ENCODE peak calls at places on chromosomes 4 and X, in nine cellular contexts. One of them, this sample, is unnamed.
A peak's percentile ranks its signal among the peaks of the same experiment; 100 is the strongest.

GRCh38 chrX:23732704-23733103 is 10.4 kb downstream of the ACOT9 start:
- DNase-seq in heart left ventricle: no peak
- DNase-seq in cardiac muscle cell: no peak
- DNase-seq in prostate gland: no peak
- DNase-seq in right atrium auricular region: no peak
- DNase-seq in mammary epithelial cell: no peak
- DNase-seq in foreskin keratinocyte: no peak
- DNase-seq in CD4-positive, alpha-beta T cell: no peak
- DNase-seq in CD4-positive, alpha-beta memory T cell: no peak
- DNase-seq in this sample: no peak

GRCh38 chrX:15908891-15909290 is 54.3 kb upstream of the AP1S2 start:
- DNase-seq in heart left ventricle: no peak
- DNase-seq in cardiac muscle cell: peak; percentile 35
- DNase-seq in prostate gland: peak; percentile 6
- DNase-seq in right atrium auricular region: no peak
- DNase-seq in mammary epithelial cell: peak; percentile 3
- DNase-seq in foreskin keratinocyte: no peak
- DNase-seq in CD4-positive, alpha-beta T cell: no peak
- DNase-seq in CD4-positive, alpha-beta memory T cell: no peak
- DNase-seq in this sample: no peak

GRCh38 chr4:106017975-106018374 is 122.7 kb downstream of the NPNT start:
- DNase-seq in heart left ventricle: no peak
- DNase-seq in cardiac muscle cell: no peak
- DNase-seq in prostate gland: no peak
- DNase-seq in right atrium auricular region: no peak
- DNase-seq in mammary epithelial cell: no peak
- DNase-seq in foreskin keratinocyte: no peak
- DNase-seq in CD4-positive, alpha-beta T cell: no peak
- DNase-seq in CD4-positive, alpha-beta memory T cell: no peak
- DNase-seq in this sample: no peak

GRCh38 chr4:171985129-171985528 is 171.9 kb downstream of the GALNTL6 start:
- DNase-seq in heart left ventricle: no peak
- DNase-seq in cardiac muscle cell: no peak
- DNase-seq in prostate gland: no peak
- DNase-seq in right atrium auricular region: no peak
- DNase-seq in mammary epithelial cell: peak; percentile 5
- DNase-seq in foreskin keratinocyte: no peak
- DNase-seq in CD4-positive, alpha-beta T cell: no peak
- DNase-seq in CD4-positive, alpha-beta memory T cell: no peak
- DNase-seq in this sample: no peak

GRCh38 chrX:116010939-116011338 is 159.6 kb upstream of the AGTR2 start:
- DNase-seq in heart left ventricle: no peak
- DNase-seq in cardiac muscle cell: no peak
- DNase-seq in prostate gland: no peak
- DNase-seq in right atrium auricular region: no peak
- DNase-seq in mammary epithelial cell: no peak
- DNase-seq in foreskin keratinocyte: no peak
- DNase-seq in CD4-positive, alpha-beta T cell: no peak
- DNase-seq in CD4-positive, alpha-beta memory T cell: no peak
- DNase-seq in this sample: no peak

GRCh38 chr4:57490520-57490919 is 380.3 kb upstream of the IGFBP7 start:
- DNase-seq in heart left ventricle: no peak
- DNase-seq in cardiac muscle cell: no peak
- DNase-seq in prostate gland: no peak
- DNase-seq in right atrium auricular region: no peak
- DNase-seq in mammary epithelial cell: peak; percentile 46
- DNase-seq in foreskin keratinocyte: peak; percentile 7
- DNase-seq in CD4-positive, alpha-beta T cell: no peak
- DNase-seq in CD4-positive, alpha-beta memory T cell: no peak
- DNase-seq in this sample: no peak

GRCh38 chr4:119832731-119833233 is 204.2 kb upstream of the PDE5A start:
- DNase-seq in heart left ventricle: no peak
- DNase-seq in cardiac muscle cell: no peak
- DNase-seq in prostate gland: no peak
- DNase-seq in right atrium auricular region: no peak
- DNase-seq in mammary epithelial cell: no peak
- DNase-seq in foreskin keratinocyte: no peak
- DNase-seq in CD4-positive, alpha-beta T cell: no peak
- DNase-seq in CD4-positive, alpha-beta memory T cell: no peak
- DNase-seq in this sample: no peak

GRCh38 chrX:112837531-112837930 is 3.1 kb downstream of the AMOT start:
- DNase-seq in heart left ventricle: no peak
- DNase-seq in cardiac muscle cell: no peak
- DNase-seq in prostate gland: no peak
- DNase-seq in right atrium auricular region: no peak
- DNase-seq in mammary epithelial cell: no peak
- DNase-seq in foreskin keratinocyte: no peak
- DNase-seq in CD4-positive, alpha-beta T cell: no peak
- DNase-seq in CD4-positive, alpha-beta memory T cell: no peak
- DNase-seq in this sample: no peak

GRCh38 chrX:2781698-2782097 is 29.9 kb downstream of the XG start:
- DNase-seq in heart left ventricle: no peak
- DNase-seq in cardiac muscle cell: no peak
- DNase-seq in prostate gland: no peak
- DNase-seq in right atrium auricular region: no peak
- DNase-seq in mammary epithelial cell: no peak
- DNase-seq in foreskin keratinocyte: no peak
- DNase-seq in CD4-positive, alpha-beta T cell: no peak
- DNase-seq in CD4-positive, alpha-beta memory T cell: no peak
- DNase-seq in this sample: no peak

GRCh38 chrX:10608099-10608498 is 12.3 kb downstream of the MID1 start:
- DNase-seq in heart left ventricle: no peak
- DNase-seq in cardiac muscle cell: peak; percentile 71
- DNase-seq in prostate gland: no peak
- DNase-seq in right atrium auricular region: no peak
- DNase-seq in mammary epithelial cell: no peak
- DNase-seq in foreskin keratinocyte: no peak
- DNase-seq in CD4-positive, alpha-beta T cell: no peak
- DNase-seq in CD4-positive, alpha-beta memory T cell: no peak
- DNase-seq in this sample: no peak

GRCh38 chrX:140733766-140734342 is 24.3 kb downstream of the LINC00632 start:
- DNase-seq in heart left ventricle: no peak
- DNase-seq in cardiac muscle cell: peak; percentile 68
- DNase-seq in prostate gland: peak; percentile 3
- DNase-seq in right atrium auricular region: no peak
- DNase-seq in mammary epithelial cell: peak; percentile 25
- DNase-seq in foreskin keratinocyte: no peak
- DNase-seq in CD4-positive, alpha-beta T cell: no peak
- DNase-seq in CD4-positive, alpha-beta memory T cell: no peak
- DNase-seq in this sample: no peak

GRCh38 chr4:54428940-54429339 is 199.8 kb downstream of the PDGFRA start:
- DNase-seq in heart left ventricle: no peak
- DNase-seq in cardiac muscle cell: no peak
- DNase-seq in prostate gland: no peak
- DNase-seq in right atrium auricular region: no peak
- DNase-seq in mammary epithelial cell: no peak
- DNase-seq in foreskin keratinocyte: no peak
- DNase-seq in CD4-positive, alpha-beta T cell: no peak
- DNase-seq in CD4-positive, alpha-beta memory T cell: no peak
- DNase-seq in this sample: no peak

DNA sequence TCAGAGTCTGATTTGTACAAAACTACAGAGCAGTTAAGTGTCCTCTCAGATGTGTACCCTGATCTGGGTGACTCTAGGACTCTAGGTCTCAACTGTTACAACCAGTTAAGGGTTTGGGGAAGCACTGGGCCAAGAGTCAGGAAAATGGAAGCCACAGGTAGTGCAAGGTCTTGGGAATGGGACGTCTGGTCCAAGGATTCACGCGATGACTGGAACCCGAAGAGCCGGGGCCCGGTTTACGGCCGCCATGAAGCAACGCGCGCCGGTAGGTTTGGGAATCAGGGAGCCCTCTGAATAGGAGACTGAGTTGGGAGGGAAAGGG is 321 bp upstream of the HPRT1 start:
- DNase-seq in heart left ventricle: no peak
- DNase-seq in cardiac muscle cell: no peak
- DNase-seq in prostate gland: no peak
- DNase-seq in right atrium auricular region: no peak
- DNase-seq in mammary epithelial cell: no peak
- DNase-seq in foreskin keratinocyte: no peak
- DNase-seq in CD4-positive, alpha-beta T cell: no peak
- DNase-seq in CD4-positive, alpha-beta memory T cell: no peak
- DNase-seq in this sample: no peak
- H3K27me3 ChIP-seq in heart left ventricle: no peaks in the 10 kb centered on the region
- H3K27me3 ChIP-seq in cardiac muscle cell: no peaks in the 10 kb centered on the region
- H3K27me3 ChIP-seq in prostate gland: no peaks in the 10 kb centered on the region
- H3K27me3 ChIP-seq in right atrium auricular region: no peaks in the 10 kb centered on the region
- H3K27me3 ChIP-seq in mammary epithelial cell: no peaks in the 10 kb centered on the region
- H3K27me3 ChIP-seq in foreskin keratinocyte: no peaks in the 10 kb centered on the region
- H3K27me3 ChIP-seq in CD4-positive, alpha-beta T cell: no peaks in the 10 kb centered on the region
- H3K27me3 ChIP-seq in CD4-positive, alpha-beta memory T cell: no peaks in the 10 kb centered on the region
- H3K27me3 ChIP-seq in this sample: no peaks in the 10 kb centered on the region

GRCh38 chr4:132564920-132565319 is 584.2 kb upstream of the PCDH10 start:
- DNase-seq in heart left ventricle: no peak
- DNase-seq in cardiac muscle cell: peak; percentile 9
- DNase-seq in prostate gland: no peak
- DNase-seq in right atrium auricular region: no peak
- DNase-seq in mammary epithelial cell: no peak
- DNase-seq in foreskin keratinocyte: peak; percentile 15
- DNase-seq in CD4-positive, alpha-beta T cell: no peak
- DNase-seq in CD4-positive, alpha-beta memory T cell: no peak
- DNase-seq in this sample: no peak

DNA sequence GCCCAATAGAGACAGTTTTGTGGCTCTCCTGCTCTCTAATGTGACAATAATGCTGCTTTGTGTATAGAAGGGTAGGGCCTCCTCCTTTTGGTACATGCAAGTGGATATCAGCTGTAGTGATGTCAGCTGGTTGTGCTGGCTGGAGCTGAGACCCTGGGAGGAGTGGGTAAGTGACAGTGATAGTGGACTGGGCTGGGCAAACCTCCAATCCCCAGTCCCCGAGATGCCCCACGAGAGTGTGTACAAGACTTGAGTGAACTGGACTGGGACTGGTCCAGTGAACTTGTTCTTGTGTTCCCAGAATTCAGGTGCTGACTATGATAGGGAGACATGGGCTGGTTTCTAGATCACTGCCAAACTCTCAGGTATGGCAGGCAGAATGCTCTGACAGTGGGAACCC is 583.6 kb upstream of the PCDH10 start:
- DNase-seq in heart left ventricle: no peak
- DNase-seq in cardiac muscle cell: no peak
- DNase-seq in prostate gland: no peak
- DNase-seq in right atrium auricular region: no peak
- DNase-seq in mammary epithelial cell: no peak
- DNase-seq in foreskin keratinocyte: no peak
- DNase-seq in CD4-positive, alpha-beta T cell: no peak
- DNase-seq in CD4-positive, alpha-beta memory T cell: no peak
- DNase-seq in this sample: no peak
- H3K27me3 ChIP-seq in heart left ventricle: no peaks in the 10 kb centered on the region
- H3K27me3 ChIP-seq in cardiac muscle cell: no peaks in the 10 kb centered on the region
- H3K27me3 ChIP-seq in prostate gland: no peaks in the 10 kb centered on the region
- H3K27me3 ChIP-seq in right atrium auricular region: no peaks in the 10 kb centered on the region
- H3K27me3 ChIP-seq in mammary epithelial cell: no peaks in the 10 kb centered on the region
- H3K27me3 ChIP-seq in foreskin keratinocyte: no peaks in the 10 kb centered on the region
- H3K27me3 ChIP-seq in CD4-positive, alpha-beta T cell: no peaks in the 10 kb centered on the region
- H3K27me3 ChIP-seq in CD4-positive, alpha-beta memory T cell: no peaks in the 10 kb centered on the region
- H3K27me3 ChIP-seq in this sample: no peaks in the 10 kb centered on the region

GRCh38 chr4:123260429-123261052 is 136.1 kb upstream of the SPRY1 start:
- DNase-seq in heart left ventricle: no peak
- DNase-seq in cardiac muscle cell: no peak
- DNase-seq in prostate gland: no peak
- DNase-seq in right atrium auricular region: no peak
- DNase-seq in mammary epithelial cell: no peak
- DNase-seq in foreskin keratinocyte: no peak
- DNase-seq in CD4-positive, alpha-beta T cell: no peak
- DNase-seq in CD4-positive, alpha-beta memory T cell: no peak
- DNase-seq in this sample: no peak

GRCh38 chr4:123259676-123260428 is 136.7 kb upstream of the SPRY1 start:
- DNase-seq in heart left ventricle: no peak
- DNase-seq in cardiac muscle cell: no peak
- DNase-seq in prostate gland: no peak
- DNase-seq in right atrium auricular region: no peak
- DNase-seq in mammary epithelial cell: no peak
- DNase-seq in foreskin keratinocyte: no peak
- DNase-seq in CD4-positive, alpha-beta T cell: no peak
- DNase-seq in CD4-positive, alpha-beta memory T cell: no peak
- DNase-seq in this sample: no peak

GRCh38 chr4:123265443-123265842 is 131.2 kb upstream of the SPRY1 start:
- DNase-seq in heart left ventricle: no peak
- DNase-seq in cardiac muscle cell: no peak
- DNase-seq in prostate gland: peak; percentile 32
- DNase-seq in right atrium auricular region: no peak
- DNase-seq in mammary epithelial cell: peak; percentile 26
- DNase-seq in foreskin keratinocyte: no peak
- DNase-seq in CD4-positive, alpha-beta T cell: no peak
- DNase-seq in CD4-positive, alpha-beta memory T cell: no peak
- DNase-seq in this sample: no peak

GRCh38 chr4:123266221-123266620 is 130.4 kb upstream of the SPRY1 start:
- DNase-seq in heart left ventricle: no peak
- DNase-seq in cardiac muscle cell: no peak
- DNase-seq in prostate gland: no peak
- DNase-seq in right atrium auricular region: no peak
- DNase-seq in mammary epithelial cell: no peak
- DNase-seq in foreskin keratinocyte: no peak
- DNase-seq in CD4-positive, alpha-beta T cell: no peak
- DNase-seq in CD4-positive, alpha-beta memory T cell: no peak
- DNase-seq in this sample: no peak

DNA sequence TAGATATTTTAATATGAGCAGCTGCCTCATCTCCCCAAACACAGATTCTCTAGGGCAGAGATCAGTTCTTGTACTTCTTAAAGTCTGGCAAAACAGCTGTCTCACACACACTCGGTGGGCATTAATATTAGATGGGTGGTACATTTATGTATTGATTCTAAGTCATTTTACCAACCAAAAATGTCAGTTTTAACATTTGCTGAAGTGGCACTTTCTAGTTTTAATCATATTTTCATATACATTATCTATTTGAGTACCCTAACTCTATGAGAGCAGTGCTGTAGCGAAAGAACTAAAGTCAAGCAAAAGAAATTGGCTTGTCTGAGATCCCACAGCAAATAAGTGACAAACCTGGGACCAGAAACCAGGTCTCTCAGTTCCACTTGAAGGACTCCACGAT is 134.5 kb upstream of the SPRY1 start:
- DNase-seq in heart left ventricle: no peak
- DNase-seq in cardiac muscle cell: no peak
- DNase-seq in prostate gland: no peak
- DNase-seq in right atrium auricular region: no peak
- DNase-seq in mammary epithelial cell: no peak
- DNase-seq in foreskin keratinocyte: no peak
- DNase-seq in CD4-positive, alpha-beta T cell: no peak
- DNase-seq in CD4-positive, alpha-beta memory T cell: no peak
- DNase-seq in this sample: no peak
- H3K27me3 ChIP-seq in heart left ventricle: no peaks in the 10 kb centered on the region
- H3K27me3 ChIP-seq in cardiac muscle cell: no peaks in the 10 kb centered on the region
- H3K27me3 ChIP-seq in prostate gland: no peaks in the 10 kb centered on the region
- H3K27me3 ChIP-seq in right atrium auricular region: no peaks in the 10 kb centered on the region
- H3K27me3 ChIP-seq in mammary epithelial cell: no peaks in the 10 kb centered on the region
- H3K27me3 ChIP-seq in foreskin keratinocyte: no peaks in the 10 kb centered on the region
- H3K27me3 ChIP-seq in CD4-positive, alpha-beta T cell: no peaks in the 10 kb centered on the region
- H3K27me3 ChIP-seq in CD4-positive, alpha-beta memory T cell: no peaks in the 10 kb centered on the region
- H3K27me3 ChIP-seq in this sample: no peaks in the 10 kb centered on the region

GRCh38 chr4:13547563-13548041 is 3.3 kb upstream of the NKX3-2 start:
- DNase-seq in heart left ventricle: peak; percentile 58
- DNase-seq in cardiac muscle cell: no peak
- DNase-seq in prostate gland: no peak
- DNase-seq in right atrium auricular region: no peak
- DNase-seq in mammary epithelial cell: no peak
- DNase-seq in foreskin keratinocyte: no peak
- DNase-seq in CD4-positive, alpha-beta T cell: no peak
- DNase-seq in CD4-positive, alpha-beta memory T cell: no peak
- DNase-seq in this sample: no peak
- H3K27me3 ChIP-seq in heart left ventricle: peaks cover 55% of the 10 kb centered on the region
- H3K27me3 ChIP-seq in cardiac muscle cell: peaks cover 81% of the 10 kb centered on the region
- H3K27me3 ChIP-seq in prostate gland: peaks cover 27% of the 10 kb centered on the region
- H3K27me3 ChIP-seq in right atrium auricular region: peaks cover 46% of the 10 kb centered on the region
- H3K27me3 ChIP-seq in mammary epithelial cell: peaks cover 18% of the 10 kb centered on the region
- H3K27me3 ChIP-seq in foreskin keratinocyte: peaks cover 71% of the 10 kb centered on the region
- H3K27me3 ChIP-seq in CD4-positive, alpha-beta T cell: peaks cover 81% of the 10 kb centered on the region
- H3K27me3 ChIP-seq in CD4-positive, alpha-beta memory T cell: peaks cover 51% of the 10 kb centered on the region
- H3K27me3 ChIP-seq in this sample: peaks cover 42% of the 10 kb centered on the region

This sample was measured in right lobe of liver.